ENCODE peak calls at places on chromosome 2, in seven cellular contexts. U is CD8-positive, alpha-beta T cell; W is foreskin keratinocyte; R is activated gamma-delta T cell treated with anti-CD3 and anti-CD28 coated beads, Interleukin-2, amount 50 U/mL, for 16 hours; J is fibroblast of villous mesenchyme; Z is AG10803; D is activated T-cell treated with anti-CD3 and anti-CD28 coated beads for 1 hour. O is an unnamed sample.

GRCh38 chr2:213644926-213645325 is 360.7 kb downstream of the SPAG16 start:
- DNase-seq in J (no peak), U (no peak), Z (no peak), R (no peak), D (no peak), W (no peak), O (no peak)

GRCh38 chr2:128278979-128279378 is 39.7 kb downstream of the HS6ST1 start:
- DNase-seq in R (no peak), U (no peak), Z (no peak), W (no peak), J (no peak), D (no peak), O (no peak)

GRCh38 chr2:84631047-84631446 is 114.7 kb downstream of the DNAH6 start:
- DNase-seq in D (no peak), U (no peak), R (no peak), Z (peak), W (peak), J (peak), O (peak)

GRCh38 chr2:135030826-135031225 is 16.4 kb downstream of the MAP3K19 start:
- DNase-seq in W (peak), R (no peak), D (no peak), Z (peak), U (no peak), J (peak), O (no peak)

GRCh38 chr2:36530983-36531354 is 67.0 kb downstream of the FEZ2 start:
- DNase-seq in R (no peak), Z (peak), U (no peak), W (no peak), D (no peak), J (peak), O (no peak)

GRCh38 chr2:64751286-64752260 is 97.9 kb upstream of the SERTAD2 start:
- DNase-seq in Z (no peak), J (peak), R (no peak), D (no peak), U (no peak), W (peak), O (peak)

GRCh38 chr2:42103829-42104228 is 56.0 kb downstream of the PKDCC start:
- DNase-seq in R (no peak), U (no peak), D (no peak), W (no peak), Z (no peak), J (no peak), O (no peak)

GRCh38 chr2:60450488-60450887 is 103.0 kb downstream of the BCL11A start:
- DNase-seq in Z (no peak), D (no peak), W (no peak), J (no peak), U (no peak), R (no peak), O (no peak)

GRCh38 chr2:232321156-232321816 is 57.3 kb upstream of the ALPP start:
- DNase-seq in Z (no peak), U (no peak), D (peak), R (no peak), J (no peak), W (no peak), O (no peak)

GRCh38 chr2:187213788-187214187 is 234.3 kb downstream of the CALCRL start:
- DNase-seq in J (no peak), Z (no peak), U (no peak), D (no peak), W (no peak), R (no peak), O (no peak)

GRCh38 chr2:27501042-27501441 is 4.4 kb downstream of the GCKR start:
- DNase-seq in D (no peak), U (no peak), Z (no peak), W (peak), J (no peak), R (no peak), O (no peak)

GRCh38 chr2:161586517-161587167 is 37.6 kb upstream of the SLC4A10 start:
- DNase-seq in Z (peak), D (no peak), J (peak), U (no peak), W (peak), R (no peak), O (peak)